ENCODE peak calls at places on chromosomes 6 and 20, in eight cellular contexts. J, D, U, E, C, G, F and O are unnamed samples.

GRCh38 chr6:45447721-45448120 is 70.0 kb upstream of the SUPT3H start:
- DNase-seq in G (no peak), E (no peak), J (no peak), D (no peak), C (no peak), F (peak; percentile 50), U (no peak), O (no peak)

GRCh38 chr6:259901-260508 is 32.3 kb upstream of the DUSP22 start:
- DNase-seq in J (no peak), F (no peak), C (no peak), E (no peak), D (no peak), U (no peak), G (no peak), O (no peak)

GRCh38 chr6:26103141-26103769 is 16.0 kb downstream of the HFE start:
- DNase-seq in U (no peak), F (peak; percentile 73), E (no peak), D (no peak), G (peak; percentile 30), C (peak; percentile 44), J (peak; percentile 53), O (no peak)

GRCh38 chr6:20180935-20181334 is 31.3 kb downstream of the MBOAT1 start:
- DNase-seq in C (no peak), F (no peak), U (no peak), J (peak; percentile 8), D (no peak), G (no peak), E (no peak), O (no peak)

GRCh38 chr6:16559091-16559490 is 202.2 kb downstream of the ATXN1 start:
- DNase-seq in D (no peak), E (peak; percentile 75), G (no peak), J (no peak), C (no peak), F (no peak), U (no peak), O (no peak)

GRCh38 chr20:24765316-24766142 is 183.5 kb upstream of the CST7 start:
- DNase-seq in E (no peak), G (no peak), C (no peak), J (no peak), D (peak; percentile 19), U (no peak), F (no peak), O (no peak)

GRCh38 chr20:49636447-49636846 is 68.5 kb upstream of the PTGIS start:
- DNase-seq in D (no peak), U (no peak), C (no peak), F (no peak), G (no peak), J (no peak), E (no peak), O (no peak)

GRCh38 chr6:38068854-38069253 is 249.3 kb downstream of the ZFAND3 start:
- DNase-seq in D (no peak), G (no peak), F (peak; percentile 25), C (peak; percentile 3), U (no peak), E (peak; percentile 60), J (no peak), O (no peak)

GRCh38 chr6:143549630-143550268 is 38.2 kb upstream of the FUCA2 start:
- DNase-seq in D (peak; percentile 50), J (no peak), U (no peak), C (no peak), G (no peak), F (no peak), E (no peak), O (no peak)

GRCh38 chr20:38434310-38434741 is 802 bp downstream of the SNHG17 start:
- DNase-seq in J (peak; percentile 17), C (peak; percentile 24), U (no peak), G (no peak), F (peak; percentile 36), E (no peak), D (peak; percentile 51), O (no peak)

GRCh38 chr6:365835-366234 is 25.7 kb upstream of the IRF4 start:
- DNase-seq in F (no peak), C (no peak), J (no peak), U (no peak), G (no peak), E (no peak), D (no peak), O (no peak)

GRCh38 chr6:100267002-100267401 is 197.7 kb downstream of the SIM1 start:
- DNase-seq in D (no peak), G (no peak), C (no peak), F (no peak), U (no peak), J (no peak), E (no peak), O (no peak)

GRCh38 chr6:29663300-29664039 is 6.6 kb downstream of the MOG start:
- DNase-seq in D (no peak), C (no peak), E (no peak), U (no peak), G (no peak), F (no peak), J (no peak), O (no peak)

GRCh38 chr6:118739976-118740771 is 88.8 kb upstream of the CEP85L start:
- DNase-seq in U (no peak), F (peak; percentile 42), E (no peak), G (peak; percentile 23), C (peak; percentile 9), J (peak; percentile 42), D (no peak), O (peak; percentile 11)

GRCh38 chr6:88989215-88989614 is 25.8 kb upstream of the RNGTT start:
- DNase-seq in G (no peak), J (peak; percentile 4), U (no peak), C (peak; percentile 35), D (no peak), F (peak; percentile 86), E (no peak), O (no peak)

GRCh38 chr20:45783656-45784294 is 7.9 kb downstream of the WFDC3 start:
- DNase-seq in U (no peak), J (no peak), E (peak; percentile 35), D (no peak), C (no peak), G (peak; percentile 18), F (peak; percentile 45), O (no peak)

GRCh38 chr6:106692112-106692822 is 62.9 kb downstream of the QRSL1 start:
- DNase-seq in U (peak; percentile 82), G (peak; percentile 67), E (peak; percentile 47), D (no peak), F (peak; percentile 40), C (peak; percentile 28), J (peak; percentile 74), O (no peak)

GRCh38 chr6:35034411-35035171 is 106.5 kb downstream of the TCP11 start:
- DNase-seq in E (no peak), D (no peak), F (no peak), G (no peak), J (no peak), U (no peak), C (no peak), O (no peak)

GRCh38 chr6:24072038-24072746 is 53.8 kb upstream of the NRSN1 start:
- DNase-seq in C (no peak), F (no peak), E (no peak), D (no peak), G (no peak), U (no peak), J (no peak), O (no peak)

GRCh38 chr6:26065952-26066380 is 21.3 kb upstream of the HFE start:
- DNase-seq in F (peak; percentile 90), E (peak; percentile 77), J (peak; percentile 84), G (peak; percentile 83), C (peak; percentile 88), D (peak; percentile 70), U (no peak), O (no peak)

GRCh38 chr20:44552950-44553908 is 29.1 kb upstream of the PKIG start:
- DNase-seq in F (peak; percentile 76), J (peak; percentile 83), E (no peak), G (peak; percentile 65), U (no peak), C (peak; percentile 46), D (no peak), O (no peak)

GRCh38 chr20:61430228-61430624 is 178.2 kb downstream of the CDH4 start:
- DNase-seq in G (no peak), F (no peak), C (no peak), U (no peak), D (no peak), J (no peak), E (no peak), O (no peak)

GRCh38 chr20:51810155-51811039 is 8.1 kb upstream of the SALL4 start:
- DNase-seq in G (no peak), F (no peak), E (no peak), C (peak; percentile 20), J (no peak), D (no peak), U (no peak), O (no peak)

GRCh38 chr6:136501081-136501480 is 49.1 kb downstream of the MAP7 start:
- DNase-seq in F (no peak), C (no peak), J (no peak), D (no peak), U (no peak), E (no peak), G (no peak), O (no peak)

GRCh38 chr20:50107086-50107645 is 5.8 kb downstream of the UBE2V1 start:
- DNase-seq in C (no peak), E (no peak), J (no peak), U (no peak), D (no peak), F (no peak), G (no peak), O (no peak)

GRCh38 chr6:28943223-28943556 is 19.4 kb upstream of the TRIM27 start:
- DNase-seq in E (no peak), U (no peak), C (no peak), J (no peak), D (no peak), F (no peak), G (no peak), O (no peak)

GRCh38 chr6:1600764-1601615 is 8.7 kb upstream of the FOXC1 start:
- DNase-seq in D (no peak), F (no peak), E (no peak), G (no peak), C (no peak), U (no peak), J (no peak), O (no peak)

GRCh38 chr6:52087498-52087999 is at the start of gene PKHD1:
- DNase-seq in U (no peak), E (no peak), J (no peak), F (peak; percentile 1), C (no peak), D (no peak), G (peak; percentile 24), O (no peak)